ENCODE peak calls at places on chromosome 12, in nine cellular contexts. M, P, I, N, Q, B, F, S and E are unnamed samples.

GRCh38 chr12:3554547-3555115 is 63.6 kb downstream of the PRMT8 start:
- DNase-seq in M (no peak), P (no peak), I (no peak), N (no peak), Q (no peak), B (no peak), F (no peak), S (no peak), E (peak)

GRCh38 chr12:79415754-79416435 is 274.9 kb downstream of the PAWR start:
- DNase-seq in M (no peak), P (no peak), I (no peak), N (no peak), Q (no peak), B (peak), F (no peak), S (no peak), E (no peak)

GRCh38 chr12:53670966-53671365 is 4.9 kb downstream of the ATP5MC2 start:
- DNase-seq in M (no peak), P (no peak), I (no peak), N (no peak), Q (no peak), B (peak), F (no peak), S (no peak), E (no peak)

GRCh38 chr12:130508847-130509246 is 171.2 kb downstream of the PIWIL1 start:
- DNase-seq in M (no peak), P (no peak), I (no peak), N (no peak), Q (no peak), B (no peak), F (no peak), S (no peak), E (no peak)

GRCh38 chr12:57629897-57630471 is 3.0 kb downstream of the B4GALNT1 start:
- DNase-seq in M (no peak), P (no peak), I (no peak), N (no peak), Q (no peak), B (no peak), F (peak), S (no peak), E (no peak)

GRCh38 chr12:109459247-109459646 is 17.9 kb downstream of the KCTD10 start:
- DNase-seq in M (no peak), P (no peak), I (no peak), N (no peak), Q (no peak), B (peak), F (no peak), S (no peak), E (no peak)

GRCh38 chr12:98188649-98189048 is 326.7 kb upstream of the TMPO start:
- DNase-seq in M (no peak), P (no peak), I (peak), N (no peak), Q (no peak), B (peak), F (no peak), S (no peak), E (no peak)

GRCh38 chr12:26434299-26434915 is 239.0 kb downstream of the SSPN start:
- DNase-seq in M (peak), P (no peak), I (peak), N (peak), Q (peak), B (peak), F (peak), S (peak), E (peak)

GRCh38 chr12:3071107-3071506 is 6.1 kb upstream of the TSPAN9 start:
- DNase-seq in M (peak), P (no peak), I (peak), N (no peak), Q (no peak), B (no peak), F (no peak), S (no peak), E (no peak)

GRCh38 chr12:81692008-81692407 is 67.1 kb downstream of the PPFIA2 start:
- DNase-seq in M (no peak), P (no peak), I (no peak), N (no peak), Q (no peak), B (no peak), F (no peak), S (no peak), E (no peak)

GRCh38 chr12:109951751-109952150 is 44.4 kb downstream of the GIT2 start:
- DNase-seq in M (peak), P (no peak), I (no peak), N (peak), Q (no peak), B (peak), F (no peak), S (no peak), E (peak)

GRCh38 chr12:42468341-42468821 is 121.2 kb downstream of the PRICKLE1 start:
- DNase-seq in M (no peak), P (no peak), I (no peak), N (peak), Q (no peak), B (no peak), F (no peak), S (no peak), E (peak)

GRCh38 chr12:56129210-56129691 is 1.2 kb downstream of the ESYT1 start:
- DNase-seq in M (peak), P (peak), I (no peak), N (peak), Q (no peak), B (peak), F (no peak), S (no peak), E (peak)

GRCh38 chr12:93266-94005 is 26.9 kb downstream of the IQSEC3 start:
- DNase-seq in M (no peak), P (peak), I (no peak), N (peak), Q (no peak), B (no peak), F (no peak), S (no peak), E (peak)

GRCh38 chr12:53532524-53533445 is 25.5 kb upstream of the NPFF start:
- DNase-seq in M (no peak), P (no peak), I (no peak), N (peak), Q (peak), B (no peak), F (no peak), S (no peak), E (peak)

GRCh38 chr12:87670448-87670847 is 358.8 kb downstream of the C12orf50 start:
- DNase-seq in M (no peak), P (no peak), I (no peak), N (no peak), Q (no peak), B (no peak), F (no peak), S (no peak), E (no peak)

GRCh38 chr12:121043067-121043466 is 4.0 kb upstream of the OASL start:
- DNase-seq in M (no peak), P (no peak), I (no peak), N (no peak), Q (no peak), B (no peak), F (no peak), S (no peak), E (no peak)

GRCh38 chr12:25796523-25797000 is 161.9 kb upstream of the RASSF8 start:
- DNase-seq in M (no peak), P (no peak), I (no peak), N (no peak), Q (no peak), B (no peak), F (no peak), S (no peak), E (no peak)

GRCh38 chr12:2288875-2289274 is 236.1 kb downstream of the CACNA1C start:
- DNase-seq in M (no peak), P (no peak), I (no peak), N (no peak), Q (no peak), B (no peak), F (no peak), S (no peak), E (no peak)

GRCh38 chr12:56104815-56105476 is 587 bp downstream of the PA2G4 start:
- DNase-seq in M (no peak), P (no peak), I (no peak), N (no peak), Q (no peak), B (peak), F (no peak), S (no peak), E (no peak)

GRCh38 chr12:116454076-116454475 is 105.1 kb upstream of the MAP1LC3B2 start:
- DNase-seq in M (no peak), P (no peak), I (no peak), N (no peak), Q (no peak), B (no peak), F (no peak), S (no peak), E (no peak)

GRCh38 chr12:53096089-53096741 is 1.3 kb upstream of the IGFBP6 start:
- DNase-seq in M (peak), P (no peak), I (no peak), N (no peak), Q (no peak), B (peak), F (no peak), S (no peak), E (peak)

GRCh38 chr12:17591113-17591512 is 498.9 kb downstream of the RERGL start:
- DNase-seq in M (no peak), P (no peak), I (no peak), N (no peak), Q (no peak), B (no peak), F (no peak), S (no peak), E (no peak)

GRCh38 chr12:13376627-13377373 is 180.3 kb downstream of the EMP1 start:
- DNase-seq in M (no peak), P (no peak), I (no peak), N (no peak), Q (no peak), B (no peak), F (no peak), S (no peak), E (no peak)

GRCh38 chr12:124861492-124861891 is 2.2 kb downstream of the SCARB1 start:
- DNase-seq in M (no peak), P (no peak), I (no peak), N (peak), Q (no peak), B (peak), F (peak), S (no peak), E (peak)

GRCh38 chr12:40569626-40570179 is 122.5 kb upstream of the CNTN1 start:
- DNase-seq in M (no peak), P (no peak), I (no peak), N (no peak), Q (no peak), B (peak), F (no peak), S (no peak), E (no peak)

GRCh38 chr12:3644103-3644502 is 108.8 kb downstream of the CRACR2A start:
- DNase-seq in M (no peak), P (no peak), I (peak), N (no peak), Q (no peak), B (no peak), F (no peak), S (no peak), E (peak)

GRCh38 chr12:110244372-110244771 is 36.7 kb upstream of the ATP2A2 start:
- DNase-seq in M (no peak), P (no peak), I (no peak), N (no peak), Q (no peak), B (no peak), F (no peak), S (no peak), E (no peak)

GRCh38 chr12:124916370-124917134 is 2.1 kb upstream of the UBC start:
- DNase-seq in M (peak), P (no peak), I (no peak), N (peak), Q (no peak), B (peak), F (no peak), S (no peak), E (peak)

GRCh38 chr12:32843528-32844095 is 53.0 kb downstream of the PKP2 start:
- DNase-seq in M (no peak), P (no peak), I (no peak), N (no peak), Q (no peak), B (peak), F (no peak), S (no peak), E (no peak)

GRCh38 chr12:27176765-27177164 is 67.3 kb upstream of the STK38L start:
- DNase-seq in M (no peak), P (no peak), I (no peak), N (no peak), Q (no peak), B (peak), F (no peak), S (no peak), E (no peak)

GRCh38 chr12:109946505-109946904 is 46.4 kb downstream of the TCHP start:
- DNase-seq in M (no peak), P (no peak), I (no peak), N (no peak), Q (no peak), B (no peak), F (no peak), S (no peak), E (no peak)

GRCh38 chr12:52391618-52392002 is 6.2 kb upstream of the KRT84 start:
- DNase-seq in M (no peak), P (no peak), I (peak), N (no peak), Q (peak), B (peak), F (peak), S (no peak), E (no peak)

GRCh38 chr12:132937476-132937875 is 18.6 kb downstream of the ZNF605 start:
- DNase-seq in M (no peak), P (no peak), I (no peak), N (no peak), Q (no peak), B (no peak), F (no peak), S (no peak), E (no peak)